ENCODE peak calls at places on chromosomes 5 and 9, in six cellular contexts. Y, E, Q, R, K and I are unnamed samples.

GRCh38 chr5:119478781-119479180 is 26.5 kb downstream of the HSD17B4 start:
- DNase-seq in Y (no peak), E (no peak), Q (no peak), R (no peak), K (no peak), I (no peak)

GRCh38 chr5:53095931-53096525 is 13.5 kb downstream of the MOCS2 start:
- DNase-seq in Y (peak; percentile 58), E (no peak), Q (peak; percentile 56), R (peak; percentile 11), K (peak; percentile 27), I (no peak)

GRCh38 chr9:128636024-128636390 is 20.6 kb downstream of the DYNC2I2 start:
- DNase-seq in Y (no peak), E (no peak), Q (peak; percentile 81), R (no peak), K (peak; percentile 41), I (no peak)

GRCh38 chr5:142756576-142756975 is 13.6 kb upstream of the ARHGAP26 start:
- DNase-seq in Y (no peak), E (no peak), Q (no peak), R (no peak), K (no peak), I (no peak)

GRCh38 chr5:158857376-158857775 is 242.3 kb downstream of the EBF1 start:
- DNase-seq in Y (no peak), E (no peak), Q (no peak), R (no peak), K (no peak), I (no peak)

GRCh38 chr9:84542554-84542953 is 127.0 kb upstream of the NTRK2 start:
- DNase-seq in Y (no peak), E (no peak), Q (no peak), R (no peak), K (no peak), I (no peak)

GRCh38 chr5:6584101-6584645 is 48.7 kb downstream of the NSUN2 start:
- DNase-seq in Y (no peak), E (no peak), Q (no peak), R (no peak), K (no peak), I (no peak)

GRCh38 chr5:150340614-150341265 is 16.8 kb upstream of the TCOF1 start:
- DNase-seq in Y (no peak), E (no peak), Q (no peak), R (no peak), K (no peak), I (no peak)

GRCh38 chr5:69136296-69136695 is 30.7 kb upstream of the CCNB1 start:
- DNase-seq in Y (no peak), E (peak; percentile 44), Q (no peak), R (peak; percentile 70), K (no peak), I (peak; percentile 28)

GRCh38 chr5:130136300-130136699 is 232.0 kb downstream of the CHSY3 start:
- DNase-seq in Y (no peak), E (no peak), Q (no peak), R (no peak), K (no peak), I (no peak)

GRCh38 chr5:94031631-94032030 is 290.2 kb upstream of the POU5F2 start:
- DNase-seq in Y (no peak), E (no peak), Q (no peak), R (no peak), K (no peak), I (no peak)

GRCh38 chr9:70229579-70229978 is 29.2 kb upstream of the SMC5 start:
- DNase-seq in Y (no peak), E (no peak), Q (no peak), R (no peak), K (no peak), I (no peak)

GRCh38 chr5:165161204-165161603 is 1655.8 kb downstream of the MAT2B start:
- DNase-seq in Y (no peak), E (no peak), Q (no peak), R (no peak), K (no peak), I (no peak)

GRCh38 chr5:175778951-175779475 is 92.4 kb upstream of the CPLX2 start:
- DNase-seq in Y (no peak), E (no peak), Q (peak; percentile 29), R (no peak), K (no peak), I (no peak)

GRCh38 chr5:154949758-154950157 is 8.9 kb downstream of the MRPL22 start:
- DNase-seq in Y (no peak), E (no peak), Q (no peak), R (no peak), K (no peak), I (no peak)

GRCh38 chr9:88476491-88477271 is 58.3 kb upstream of the NXNL2 start:
- DNase-seq in Y (no peak), E (no peak), Q (no peak), R (peak; percentile 3), K (no peak), I (no peak)

GRCh38 chr5:32278403-32278802 is 34.3 kb downstream of the MTMR12 start:
- DNase-seq in Y (no peak), E (no peak), Q (no peak), R (no peak), K (no peak), I (no peak)

GRCh38 chr5:60540855-60541805 is 158.8 kb downstream of the DEPDC1B start:
- DNase-seq in Y (no peak), E (no peak), Q (peak; percentile 32), R (peak; percentile 90), K (no peak), I (no peak)

GRCh38 chr9:25724424-25724823 is 46.2 kb upstream of the TUSC1 start:
- DNase-seq in Y (no peak), E (no peak), Q (no peak), R (no peak), K (no peak), I (no peak)

GRCh38 chr5:80411589-80412219 is 3.8 kb downstream of the ZFYVE16 start:
- DNase-seq in Y (peak; percentile 9), E (no peak), Q (no peak), R (no peak), K (no peak), I (no peak)

GRCh38 chr9:91376239-91376638 is 14.5 kb upstream of the AUH start:
- DNase-seq in Y (no peak), E (no peak), Q (no peak), R (no peak), K (no peak), I (no peak)

DNA sequence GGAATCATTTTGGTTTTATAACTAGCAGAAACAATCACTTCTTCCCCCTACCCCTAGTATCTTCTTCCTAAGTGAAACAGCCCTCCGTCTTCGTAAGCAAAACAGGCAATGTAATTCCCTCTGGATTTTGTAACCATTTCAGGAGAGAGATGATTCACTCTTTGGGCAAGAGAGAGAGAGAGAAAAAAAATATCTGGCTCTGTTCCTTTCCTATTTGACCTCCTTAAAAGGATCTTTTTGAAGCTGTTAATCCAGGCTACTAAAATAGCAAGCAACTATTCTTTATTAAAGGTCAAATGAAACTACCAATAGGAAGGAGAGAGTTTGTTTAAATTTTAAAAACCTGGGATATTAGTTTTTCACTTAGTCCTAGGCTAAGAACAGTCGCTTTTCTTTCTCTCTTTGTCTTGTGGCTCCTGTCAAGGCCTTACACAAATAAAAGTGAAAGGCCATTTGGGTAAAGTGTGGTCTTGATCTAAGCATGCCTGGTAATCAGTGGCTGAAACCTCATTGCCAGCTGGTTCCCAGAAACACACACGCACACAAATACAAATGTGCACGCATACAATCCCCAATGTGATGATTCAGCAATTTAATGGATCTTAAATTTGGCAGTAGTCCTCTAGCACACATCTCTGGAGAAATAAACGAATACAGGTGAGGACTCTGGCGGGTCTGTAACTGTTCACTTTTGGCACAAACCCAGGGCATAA is 70.2 kb downstream of the PRUNE2 start:
- DNase-seq in Y (no peak), E (no peak), Q (no peak), R (no peak), K (no peak), I (no peak)
- TF ChIP-seq POLR2A in Y (no peak), E (no peak), Q (no peak), R (no peak), K (no peak), I (no peak)

GRCh38 chr5:179802950-179803562 is 3.6 kb downstream of the MGAT4B start:
- DNase-seq in Y (no peak), E (no peak), Q (no peak), R (no peak), K (no peak), I (no peak)
- TF ChIP-seq POLR2AphosphoS5 in Y (no peak), E (no peak), Q (no peak), R (peak; percentile 27), K (no peak), I (no peak)

GRCh38 chr5:59522201-59522831 is 371.2 kb downstream of the PDE4D start:
- DNase-seq in Y (no peak), E (no peak), Q (no peak), R (no peak), K (no peak), I (no peak)

GRCh38 chr5:59519338-59519737 is 374.2 kb downstream of the PDE4D start:
- DNase-seq in Y (no peak), E (no peak), Q (no peak), R (no peak), K (no peak), I (no peak)

GRCh38 chr5:59517926-59518585 is 375.5 kb downstream of the PDE4D start:
- DNase-seq in Y (no peak), E (no peak), Q (no peak), R (no peak), K (no peak), I (no peak)
- TF ChIP-seq TAF1 in Y (no peak), E (no peak), Q (no peak), R (no peak), K (no peak), I (no peak)

DNA sequence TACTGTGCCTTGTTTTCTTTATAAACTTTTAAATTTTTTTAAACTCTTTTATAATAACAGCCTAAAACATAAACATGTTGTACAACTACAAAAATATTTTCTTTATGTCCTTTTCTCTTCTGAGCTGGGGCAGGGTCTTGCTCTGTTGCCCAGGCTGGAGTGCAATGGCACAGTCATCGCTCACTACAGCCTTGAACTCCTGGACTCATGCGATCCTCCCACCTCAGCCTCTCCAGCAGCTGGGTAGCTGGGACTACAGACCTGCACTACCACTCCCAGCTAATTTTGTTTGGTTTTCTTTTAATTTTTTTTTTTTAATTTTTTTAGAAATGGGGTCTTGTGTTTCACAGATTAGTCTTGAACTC is 31.5 kb downstream of the TTC1 start:
- DNase-seq in Y (no peak), E (no peak), Q (no peak), R (no peak), K (no peak), I (no peak)
- TF ChIP-seq POLR2A in Y (no peak), E (no peak), Q (no peak), R (no peak), K (no peak), I (no peak)